ENCODE peak calls at places on chromosome 15, in six cellular contexts. N is K562, K is esophagus muscularis mucosa, J is transverse colon, T is H1, B is suprapubic skin. R is an unnamed sample.

GRCh38 chr15:72733941-72734738 is 48.1 kb downstream of the BBS4 start:
- DNase-seq in N (no peak), K (peak; percentile 26), J (no peak), T (no peak), B (no peak), R (no peak)

GRCh38 chr15:66135664-66136063 is 117.9 kb downstream of the MEGF11 start:
- DNase-seq in N (no peak), K (no peak), J (no peak), T (no peak), B (no peak), R (no peak)

GRCh38 chr15:63941698-63942465 is 104.4 kb downstream of the DAPK2 start:
- DNase-seq in N (no peak), K (peak; percentile 66), J (no peak), T (no peak), B (no peak), R (peak; percentile 20)

GRCh38 chr15:85878866-85879265 is 84.1 kb upstream of the KLHL25 start:
- DNase-seq in N (no peak), K (no peak), J (no peak), T (no peak), B (no peak), R (no peak)

GRCh38 chr15:95365615-95366107 is 964.8 kb upstream of the NR2F2 start:
- DNase-seq in N (no peak), K (no peak), J (no peak), T (no peak), B (no peak), R (no peak)

GRCh38 chr15:48285329-48286214 is 45.7 kb upstream of the DUT start:
- DNase-seq in N (peak; percentile 49), K (no peak), J (peak; percentile 62), T (no peak), B (no peak), R (peak; percentile 23)

GRCh38 chr15:65303687-65304392 is 637 bp upstream of the RNU5B-1 start:
- DNase-seq in N (no peak), K (no peak), J (peak; percentile 81), T (no peak), B (peak; percentile 80), R (peak; percentile 73)

GRCh38 chr15:41955807-41956525 is 16.4 kb downstream of the EHD4 start:
- DNase-seq in N (no peak), K (peak; percentile 90), J (no peak), T (no peak), B (peak; percentile 44), R (no peak)

GRCh38 chr15:41937568-41937923 is 34.8 kb downstream of the EHD4 start:
- DNase-seq in N (no peak), K (no peak), J (no peak), T (no peak), B (no peak), R (no peak)

GRCh38 chr15:61459785-61460707 is 230.9 kb upstream of the RORA start:
- DNase-seq in N (no peak), K (no peak), J (no peak), T (no peak), B (no peak), R (no peak)

GRCh38 chr15:81941479-81941878 is 104.3 kb downstream of the MEX3B start:
- DNase-seq in N (no peak), K (no peak), J (no peak), T (no peak), B (no peak), R (no peak)

GRCh38 chr15:83747050-83747717 is 93.3 kb downstream of the ADAMTSL3 start:
- DNase-seq in N (no peak), K (no peak), J (no peak), T (no peak), B (no peak), R (no peak)

GRCh38 chr15:80105193-80105984 is 45.9 kb downstream of the ZFAND6 start:
- DNase-seq in N (no peak), K (no peak), J (no peak), T (no peak), B (no peak), R (no peak)

GRCh38 chr15:49045691-49046112 is 544 bp downstream of the SECISBP2L start:
- DNase-seq in N (no peak), K (no peak), J (no peak), T (no peak), B (no peak), R (no peak)

GRCh38 chr15:91651251-91651650 is 202.3 kb upstream of the SLCO3A1 start:
- DNase-seq in N (no peak), K (no peak), J (no peak), T (no peak), B (no peak), R (no peak)

GRCh38 chr15:57697588-57697987 is 8.9 kb upstream of the POLR2M start:
- DNase-seq in N (no peak), K (no peak), J (no peak), T (no peak), B (no peak), R (no peak)

GRCh38 chr15:37291920-37292319 is 191.6 kb upstream of the MEIS2 start:
- DNase-seq in N (no peak), K (no peak), J (no peak), T (no peak), B (no peak), R (no peak)

GRCh38 chr15:25670025-25670554 is 193.0 kb downstream of the ATP10A start:
- DNase-seq in N (no peak), K (no peak), J (peak; percentile 21), T (peak; percentile 61), B (no peak), R (peak; percentile 47)

GRCh38 chr15:66894363-66894762 is 171.0 kb upstream of the SMAD3 start:
- DNase-seq in N (no peak), K (peak; percentile 53), J (no peak), T (no peak), B (no peak), R (no peak)

GRCh38 chr15:51121118-51121517 is 26.4 kb upstream of the TNFAIP8L3 start:
- DNase-seq in N (peak; percentile 20), K (no peak), J (no peak), T (no peak), B (no peak), R (no peak)

GRCh38 chr15:95325763-95326688 is 1004.5 kb upstream of the NR2F2 start:
- DNase-seq in N (no peak), K (no peak), J (no peak), T (no peak), B (no peak), R (no peak)

GRCh38 chr15:83119968-83120581 is 12.6 kb downstream of the TM6SF1 start:
- DNase-seq in N (no peak), K (peak; percentile 87), J (no peak), T (no peak), B (no peak), R (no peak)

GRCh38 chr15:65331811-65332210 is 27.3 kb downstream of the RNU5B-1 start:
- DNase-seq in N (no peak), K (no peak), J (no peak), T (no peak), B (no peak), R (no peak)

GRCh38 chr15:99251436-99251821 is at the start of gene LRRC28:
- DNase-seq in N (no peak), K (no peak), J (no peak), T (no peak), B (no peak), R (no peak)

GRCh38 chr15:88894819-88895767 is at the start of gene HAPLN3:
- DNase-seq in N (no peak), K (no peak), J (peak; percentile 46), T (no peak), B (no peak), R (peak; percentile 63)

GRCh38 chr15:89553632-89554031 is 21.6 kb upstream of the TICRR start:
- DNase-seq in N (no peak), K (no peak), J (no peak), T (no peak), B (no peak), R (no peak)

DNA sequence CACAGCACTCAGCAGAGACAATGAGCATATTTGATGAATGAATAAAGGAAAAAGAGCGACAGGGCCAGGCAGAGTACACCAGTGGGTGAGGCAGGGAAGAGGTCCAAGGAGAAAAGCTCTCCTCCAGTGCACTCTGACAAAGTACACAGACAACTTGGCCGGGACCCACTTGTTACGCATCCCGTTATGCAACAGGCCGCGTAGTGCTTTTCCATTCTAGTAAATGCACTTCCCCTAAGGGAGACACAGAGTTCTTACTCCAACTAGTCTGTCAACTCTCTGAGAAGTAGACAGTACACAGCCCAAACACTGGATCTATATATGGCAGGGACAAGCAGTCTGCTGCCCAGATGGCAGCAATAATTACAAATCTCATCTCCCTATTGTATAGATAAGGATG is 18.5 kb downstream of the LARP6 start:
- DNase-seq in N (no peak), K (peak; percentile 91), J (no peak), T (no peak), B (peak; percentile 80), R (no peak)
- TF ChIP-seq POLR2AphosphoS5 in N (no peak), K (peak; percentile 42), J (no peak), T (no peak), B (no peak), R (no peak)

DNA sequence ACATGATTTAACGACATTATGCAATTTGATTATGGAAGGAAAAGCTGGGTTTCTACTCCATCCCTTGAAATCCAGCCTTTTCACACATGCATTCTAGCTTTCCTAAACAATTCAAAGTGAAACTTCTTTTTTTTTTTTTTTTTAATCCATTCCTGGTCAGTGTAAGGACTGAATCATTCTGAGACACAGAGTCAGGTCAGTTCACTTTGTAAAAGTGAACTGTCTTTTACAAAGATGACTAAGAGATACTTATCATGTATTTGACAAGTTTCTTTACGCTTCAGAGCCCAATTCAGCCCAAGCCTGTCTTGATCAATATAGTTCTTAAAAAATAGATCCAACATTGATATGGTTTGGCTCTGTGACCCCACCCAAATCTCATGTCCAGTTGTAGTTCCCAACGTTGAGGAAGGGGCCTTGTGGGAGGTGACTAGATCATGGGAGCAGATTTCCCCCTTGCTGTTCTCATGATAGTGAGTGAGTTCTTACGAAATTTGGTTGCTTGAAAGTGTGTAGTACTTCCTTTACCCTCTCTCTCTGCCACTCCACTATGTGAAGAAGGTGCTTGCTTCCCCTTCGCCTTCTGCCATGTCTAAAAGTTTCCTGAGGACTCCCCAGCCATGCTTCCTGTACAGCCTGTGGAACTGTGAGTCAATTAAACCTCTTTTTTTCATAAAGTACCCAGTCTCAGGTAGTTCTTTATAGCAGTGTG is 345.6 kb upstream of the THBS1 start:
- DNase-seq in N (no peak), K (no peak), J (no peak), T (no peak), B (no peak), R (no peak)
- TF ChIP-seq EP300 in N (no peak), K (no peak), J (no peak), T (no peak), B (no peak), R (no peak)

DNA sequence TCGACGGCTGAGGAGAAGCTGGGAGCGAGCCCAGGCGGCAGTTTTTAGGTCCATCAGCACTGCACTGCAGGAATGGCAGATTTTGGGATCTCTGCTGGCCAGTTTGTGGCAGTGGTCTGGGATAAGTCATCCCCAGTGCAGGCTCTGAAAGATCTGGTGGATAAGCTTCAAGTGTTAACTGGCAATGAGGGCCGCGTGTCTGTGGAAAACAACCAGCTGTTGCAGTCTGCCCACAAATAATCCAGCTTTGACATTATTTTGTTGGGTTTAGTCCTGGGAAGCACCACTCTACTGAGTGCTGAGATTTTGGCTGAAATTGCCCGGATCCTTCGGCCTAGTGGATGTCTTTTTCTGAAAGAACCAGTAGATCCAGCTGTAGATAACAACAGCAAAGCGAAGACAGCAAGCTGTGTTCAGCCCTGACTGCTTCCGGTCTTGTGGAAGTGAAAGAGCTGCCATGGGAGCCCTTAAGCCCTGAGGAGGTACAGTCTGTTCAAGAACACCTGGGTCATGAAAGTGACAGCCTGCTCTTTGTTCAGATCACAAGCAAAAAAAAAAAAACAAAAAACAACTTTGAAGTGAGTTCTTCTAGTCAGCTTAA is 13.1 kb upstream of the ANP32A start:
- DNase-seq in N (no peak), K (no peak), J (no peak), T (no peak), B (no peak), R (no peak)
- TF ChIP-seq POLR2A in N (no peak), K (no peak), J (no peak), T (no peak), B (no peak), R (no peak)

GRCh38 chr15:100931143-100931890 is 12.2 kb downstream of the LRRK1 start:
- DNase-seq in N (no peak), K (no peak), J (peak; percentile 64), T (no peak), B (no peak), R (no peak)
- TF ChIP-seq POLR2AphosphoS5 in N (no peak), K (no peak), J (no peak), T (no peak), B (no peak), R (no peak)

R was measured in upper lobe of left lung.